ENCODE peak calls at places on chromosomes 16 and 17, in six cellular contexts. Y is GM23338, B is H1, I is K562, P is WTC11, N is HepG2. V is an unnamed sample.

GRCh38 chr17:72387487-72387886 is 266.7 kb downstream of the SOX9 start:
- DNase-seq in Y (no peak), B (no peak), I (no peak), P (no peak), N (peak), V (no peak)

GRCh38 chr16:73163238-73163795 is 115.4 kb upstream of the ZFHX3 start:
- DNase-seq in Y (no peak), B (no peak), I (no peak), P (no peak), N (peak), V (no peak)

GRCh38 chr17:66351053-66351452 is 48.6 kb downstream of the PRKCA start:
- DNase-seq in Y (no peak), B (no peak), I (no peak), P (no peak), N (no peak), V (no peak)

GRCh38 chr17:45277992-45278391 is 16.1 kb upstream of the SPATA32 start:
- DNase-seq in Y (no peak), B (no peak), I (no peak), P (no peak), N (no peak), V (no peak)

GRCh38 chr16:55499951-55500350 is 8.9 kb upstream of the LPCAT2 start:
- DNase-seq in Y (no peak), B (no peak), I (peak), P (no peak), N (no peak), V (no peak)

GRCh38 chr16:55333690-55334089 is 9.7 kb downstream of the IRX6 start:
- DNase-seq in Y (no peak), B (no peak), I (no peak), P (no peak), N (no peak), V (no peak)

GRCh38 chr16:84986102-84986501 is 25.2 kb downstream of the ZDHHC7 start:
- DNase-seq in Y (no peak), B (no peak), I (no peak), P (no peak), N (no peak), V (no peak)

GRCh38 chr17:1060991-1061390 is 64.1 kb downstream of the TIMM22 start:
- DNase-seq in Y (no peak), B (no peak), I (no peak), P (no peak), N (no peak), V (no peak)

GRCh38 chr17:36807496-36808180 is 129.6 kb upstream of the LHX1 start:
- DNase-seq in Y (peak), B (no peak), I (no peak), P (peak), N (no peak), V (no peak)
- TF ChIP-seq CREB1 in Y (peak), B (peak), I (no peak), P (no peak), N (no peak), V (no peak)

DNA sequence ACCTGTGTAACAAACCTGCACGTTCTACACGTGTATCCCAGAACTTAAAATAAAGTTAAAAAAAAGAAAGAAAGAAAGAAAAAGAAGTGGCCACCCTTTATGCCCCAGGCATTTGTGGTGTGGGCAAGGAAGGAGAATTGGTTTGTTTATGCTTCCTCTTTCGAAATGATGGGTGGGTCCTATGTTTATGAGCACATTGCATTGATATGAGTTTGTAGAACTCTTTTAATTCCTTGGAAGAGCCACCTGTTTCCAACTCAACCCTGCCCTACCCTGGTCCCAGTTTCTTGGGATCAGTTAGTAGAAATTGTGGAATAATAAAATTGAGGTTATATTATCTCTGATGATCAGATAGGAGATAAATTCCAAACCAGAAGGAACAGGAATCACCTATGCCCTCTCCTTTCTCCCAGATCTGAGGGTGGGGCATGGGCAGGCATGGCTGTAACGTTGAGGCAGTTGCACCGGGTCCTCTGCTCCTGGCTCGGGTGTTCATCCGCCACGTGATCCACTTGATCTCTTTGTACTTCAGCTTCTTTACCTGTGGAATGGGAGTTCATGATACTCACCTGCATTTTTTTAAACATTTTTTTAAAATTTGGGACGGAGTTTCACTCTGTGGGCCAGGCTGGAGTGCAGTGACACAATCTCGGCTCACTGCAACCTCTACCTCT is 15.9 kb downstream of the CHAD start:
- DNase-seq in Y (no peak), B (no peak), I (no peak), P (no peak), N (no peak), V (peak)
- TF ChIP-seq CREB1 in Y (no peak), B (no peak), I (no peak), P (no peak), N (no peak), V (no peak)

GRCh38 chr16:19168173-19169080 is at the start of gene SYT17:
- DNase-seq in Y (peak), B (no peak), I (no peak), P (peak), N (no peak), V (no peak)
- TF ChIP-seq CREB1 in Y (no peak), B (no peak), I (no peak), P (no peak), N (no peak), V (no peak)

DNA sequence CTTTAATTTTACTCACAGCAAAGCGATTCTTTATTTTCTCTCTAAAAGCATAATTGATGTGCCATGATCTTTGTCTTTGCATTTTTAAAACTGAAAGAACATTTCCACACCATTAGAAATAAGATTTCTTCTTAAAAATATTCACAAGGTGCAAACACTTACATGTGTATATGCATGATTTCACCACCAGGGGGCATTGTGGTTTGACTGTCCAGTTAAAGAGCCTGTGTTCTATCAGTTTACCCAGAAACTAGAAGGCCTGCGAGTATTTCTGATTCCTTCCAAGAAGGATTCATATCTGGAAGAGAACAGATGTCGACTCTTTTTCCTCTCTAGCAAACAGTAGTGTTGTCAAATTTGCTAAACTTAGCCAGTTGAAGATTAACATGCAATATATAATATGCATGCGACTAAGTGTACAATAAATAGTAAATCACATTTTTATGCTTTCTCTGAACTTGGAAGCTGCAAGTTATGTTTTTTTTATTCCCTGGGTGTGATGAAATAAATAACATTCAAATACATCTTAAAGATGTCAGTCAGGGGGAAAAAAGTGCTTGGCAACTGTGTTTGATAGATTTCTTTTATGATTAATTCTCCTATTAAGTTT is 404.2 kb downstream of the WWOX start:
- DNase-seq in Y (peak), B (no peak), I (peak), P (peak), N (peak), V (no peak)
- TF ChIP-seq CREB1 in Y (no peak), B (no peak), I (no peak), P (no peak), N (no peak), V (no peak)

DNA sequence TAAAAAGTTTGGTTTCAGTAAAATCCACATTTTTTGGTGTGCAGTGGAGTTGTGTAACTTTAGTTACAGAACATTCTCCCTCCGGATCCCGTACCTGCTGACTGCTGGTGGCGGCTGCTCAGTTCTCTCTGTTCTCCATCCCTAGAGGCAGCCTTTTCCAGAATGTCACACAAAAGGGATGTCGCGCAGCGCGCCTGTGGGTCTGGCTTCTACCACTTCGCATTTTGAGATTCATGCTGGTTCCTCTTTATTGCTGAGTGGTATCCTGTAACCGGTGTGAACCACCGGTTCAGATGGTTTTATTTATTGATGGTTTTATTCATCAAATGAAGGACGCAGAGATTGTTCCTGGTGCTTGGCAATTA is 975 bp upstream of the CEP131 start:
- DNase-seq in Y (peak), B (no peak), I (no peak), P (no peak), N (no peak), V (no peak)
- TF ChIP-seq CREB1 in Y (no peak), B (no peak), I (no peak), P (no peak), N (no peak), V (no peak)

GRCh38 chr17:81002013-81002384 is 10.4 kb downstream of the CHMP6 start:
- DNase-seq in Y (no peak), B (no peak), I (peak), P (no peak), N (no peak), V (no peak)

GRCh38 chr17:81000631-81001357 is 9.2 kb downstream of the CHMP6 start:
- DNase-seq in Y (no peak), B (no peak), I (no peak), P (no peak), N (peak), V (no peak)

GRCh38 chr17:81004336-81005015 is 12.8 kb downstream of the CHMP6 start:
- DNase-seq in Y (no peak), B (no peak), I (peak), P (no peak), N (no peak), V (no peak)

GRCh38 chr17:81002409-81003361 is 11.0 kb downstream of the CHMP6 start:
- DNase-seq in Y (no peak), B (no peak), I (peak), P (no peak), N (no peak), V (no peak)

GRCh38 chr17:81003711-81004335 is 12.2 kb downstream of the CHMP6 start:
- DNase-seq in Y (peak), B (no peak), I (peak), P (no peak), N (no peak), V (no peak)
- TF ChIP-seq CREB1 in Y (no peak), B (no peak), I (no peak), P (no peak), N (no peak), V (no peak)

DNA sequence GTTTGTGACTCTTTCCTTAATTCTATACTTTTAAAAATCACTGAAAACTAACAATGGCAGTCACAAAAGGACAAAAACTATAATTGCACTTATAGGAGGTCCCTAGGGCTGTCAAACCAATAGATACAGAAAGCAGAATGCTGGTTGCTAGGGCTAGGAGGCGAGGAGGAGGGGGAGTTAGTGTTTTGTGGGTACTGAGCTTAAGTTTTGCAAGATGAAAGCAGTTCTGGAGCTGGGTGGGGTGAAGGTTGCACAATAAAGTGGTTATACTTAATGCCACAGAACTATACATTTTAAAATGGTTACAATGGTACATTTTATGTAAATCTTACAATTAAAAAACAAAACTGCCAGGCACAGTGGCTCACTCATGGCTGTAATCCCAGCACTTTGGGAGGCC is 27.3 kb downstream of the NUBP1 start:
- DNase-seq in Y (no peak), B (no peak), I (no peak), P (no peak), N (no peak), V (no peak)
- TF ChIP-seq CREB1 in Y (no peak), B (no peak), I (no peak), P (no peak), N (no peak), V (no peak)

DNA sequence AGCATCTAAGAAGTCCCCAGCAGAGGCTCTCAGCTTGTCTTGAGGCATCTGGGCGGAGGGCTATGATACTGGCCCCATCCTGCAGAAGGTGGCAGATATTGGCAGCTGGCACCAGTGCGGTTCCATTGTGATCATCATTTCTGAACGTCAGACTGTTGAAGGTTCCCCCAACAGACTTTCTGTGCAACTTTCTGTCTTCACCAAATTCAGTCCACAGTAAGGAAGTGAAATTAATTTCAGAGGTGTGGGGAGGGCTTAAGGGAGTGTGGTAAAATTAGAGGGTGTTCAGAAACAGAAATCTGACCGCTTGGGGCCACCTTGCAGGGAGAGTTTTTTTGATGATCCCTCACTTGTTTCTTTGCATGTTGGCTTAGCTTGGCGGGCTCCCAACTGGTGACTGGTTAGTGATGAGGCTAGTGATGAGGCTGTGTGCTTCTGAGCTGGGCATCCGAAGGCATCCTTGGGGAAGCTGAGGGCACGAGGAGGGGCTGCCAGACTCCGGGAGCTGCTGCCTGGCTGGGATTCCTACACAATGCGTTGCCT is at the start of gene CIITA:
- DNase-seq in Y (peak), B (no peak), I (no peak), P (no peak), N (no peak), V (peak)
- TF ChIP-seq CREB1 in Y (no peak), B (no peak), I (no peak), P (no peak), N (no peak), V (no peak)

GRCh38 chr16:30115238-30115637 is 1.9 kb upstream of the GDPD3 start:
- DNase-seq in Y (no peak), B (no peak), I (no peak), P (no peak), N (no peak), V (no peak)
- TF ChIP-seq CREB1 in Y (no peak), B (no peak), I (no peak), P (no peak), N (no peak), V (no peak)